ENCODE peak calls at places on chromosomes 3 and 15, in five cellular contexts. One of them, this sample, is unnamed.

GRCh38 chr15:72197045-72197459 is 535 bp downstream of the GRAMD2A start:
- DNase-seq in psoas muscle: no peak
- DNase-seq in thoracic aorta: no peak
- DNase-seq in lower leg skin: no peak
- DNase-seq in stomach: no peak
- DNase-seq in this sample: no peak

GRCh38 chr3:46466273-46466672 is 1.6 kb upstream of the LTF start:
- DNase-seq in psoas muscle: no peak
- DNase-seq in thoracic aorta: no peak
- DNase-seq in lower leg skin: no peak
- DNase-seq in stomach: peak
- DNase-seq in this sample: no peak

GRCh38 chr3:171846594-171846993 is 3.4 kb downstream of the TMEM212 start:
- DNase-seq in psoas muscle: no peak
- DNase-seq in thoracic aorta: no peak
- DNase-seq in lower leg skin: no peak
- DNase-seq in stomach: no peak
- DNase-seq in this sample: no peak

GRCh38 chr3:11022115-11022514 is 29.6 kb downstream of the SLC6A1 start:
- DNase-seq in psoas muscle: no peak
- DNase-seq in thoracic aorta: no peak
- DNase-seq in lower leg skin: no peak
- DNase-seq in stomach: no peak
- DNase-seq in this sample: no peak

GRCh38 chr3:156474560-156475389 is 80.1 kb downstream of the SSR3 start:
- DNase-seq in psoas muscle: no peak
- DNase-seq in thoracic aorta: no peak
- DNase-seq in lower leg skin: no peak
- DNase-seq in stomach: no peak
- DNase-seq in this sample: no peak

GRCh38 chr3:45010718-45011355 is 15.3 kb upstream of the CLEC3B start:
- DNase-seq in psoas muscle: no peak
- DNase-seq in thoracic aorta: no peak
- DNase-seq in lower leg skin: no peak
- DNase-seq in stomach: no peak
- DNase-seq in this sample: no peak

GRCh38 chr3:182980204-182981037 is at the start of gene DCUN1D1:
- DNase-seq in psoas muscle: peak
- DNase-seq in thoracic aorta: peak
- DNase-seq in lower leg skin: peak
- DNase-seq in stomach: peak
- DNase-seq in this sample: peak

GRCh38 chr15:31349233-31350141 is 22.9 kb downstream of the KLF13 start:
- DNase-seq in psoas muscle: peak
- DNase-seq in thoracic aorta: no peak
- DNase-seq in lower leg skin: peak
- DNase-seq in stomach: no peak
- DNase-seq in this sample: no peak

GRCh38 chr3:197406266-197406665 is 107.9 kb upstream of the DLG1 start:
- DNase-seq in psoas muscle: no peak
- DNase-seq in thoracic aorta: peak
- DNase-seq in lower leg skin: no peak
- DNase-seq in stomach: no peak
- DNase-seq in this sample: peak

GRCh38 chr3:110542552-110543164 is 529.0 kb upstream of the NECTIN3 start:
- DNase-seq in psoas muscle: no peak
- DNase-seq in thoracic aorta: no peak
- DNase-seq in lower leg skin: no peak
- DNase-seq in stomach: no peak
- DNase-seq in this sample: no peak

GRCh38 chr3:171825222-171825828 is 15.0 kb upstream of the PLD1 start:
- DNase-seq in psoas muscle: no peak
- DNase-seq in thoracic aorta: no peak
- DNase-seq in lower leg skin: no peak
- DNase-seq in stomach: no peak
- DNase-seq in this sample: no peak

GRCh38 chr3:113086506-113087461 is 96.0 kb downstream of the GTPBP8 start:
- DNase-seq in psoas muscle: no peak
- DNase-seq in thoracic aorta: no peak
- DNase-seq in lower leg skin: no peak
- DNase-seq in stomach: no peak
- DNase-seq in this sample: no peak

GRCh38 chr15:70815604-70816003 is 38.4 kb downstream of the LARP6 start:
- DNase-seq in psoas muscle: no peak
- DNase-seq in thoracic aorta: no peak
- DNase-seq in lower leg skin: no peak
- DNase-seq in stomach: no peak
- DNase-seq in this sample: no peak

GRCh38 chr3:189664311-189664710 is 33.1 kb downstream of the TP63 start:
- DNase-seq in psoas muscle: no peak
- DNase-seq in thoracic aorta: no peak
- DNase-seq in lower leg skin: peak
- DNase-seq in stomach: no peak
- DNase-seq in this sample: no peak

GRCh38 chr15:33956397-33956796 is 11.9 kb upstream of the CHRM5 start:
- DNase-seq in psoas muscle: no peak
- DNase-seq in thoracic aorta: no peak
- DNase-seq in lower leg skin: no peak
- DNase-seq in stomach: no peak
- DNase-seq in this sample: no peak

GRCh38 chr3:168330983-168331382 is 235.3 kb upstream of the GOLIM4 start:
- DNase-seq in psoas muscle: no peak
- DNase-seq in thoracic aorta: no peak
- DNase-seq in lower leg skin: no peak
- DNase-seq in stomach: no peak
- DNase-seq in this sample: no peak

GRCh38 chr3:129054605-129055104 is 5.9 kb upstream of the GP9 start:
- DNase-seq in psoas muscle: no peak
- DNase-seq in thoracic aorta: no peak
- DNase-seq in lower leg skin: no peak
- DNase-seq in stomach: no peak
- DNase-seq in this sample: no peak

DNA sequence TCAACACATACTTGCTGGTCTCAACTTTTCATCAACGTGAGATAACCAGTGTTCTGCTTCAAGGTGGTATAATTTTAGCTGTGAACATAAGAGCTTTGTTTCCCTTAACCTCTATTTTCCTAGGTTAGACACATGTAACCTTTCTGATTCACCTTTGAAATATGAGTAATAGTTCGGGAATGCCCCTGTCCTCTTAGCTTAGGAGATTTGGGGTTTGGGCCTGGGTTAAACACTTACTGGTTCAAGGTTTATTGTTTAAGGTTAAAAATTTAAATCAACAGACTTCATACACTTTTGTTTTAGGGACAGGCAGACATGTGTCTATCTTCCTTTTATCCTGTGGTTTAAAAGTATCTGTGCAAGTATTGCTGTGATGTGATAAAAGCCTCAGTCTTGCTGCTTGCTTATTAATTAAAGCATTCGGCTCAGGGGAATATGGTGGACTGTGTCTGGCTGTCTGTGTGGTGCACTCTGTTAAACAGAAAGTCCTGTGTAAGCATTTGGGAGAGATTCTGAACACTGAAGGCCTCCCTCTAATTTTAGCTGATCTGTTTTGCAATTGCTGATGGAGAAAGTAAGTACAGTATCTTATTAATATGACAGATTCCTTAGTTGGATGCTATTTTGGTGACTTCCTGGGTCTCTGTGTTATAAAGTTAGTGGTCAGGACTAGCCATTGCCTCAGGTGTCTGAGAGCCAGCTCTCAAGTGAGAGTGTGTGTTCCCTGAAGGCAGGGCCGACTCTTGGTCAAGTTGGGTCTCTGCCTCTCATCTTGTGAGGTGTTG is 81.8 kb downstream of the USP13 start:
- DNase-seq in psoas muscle: peak
- DNase-seq in thoracic aorta: no peak
- DNase-seq in lower leg skin: no peak
- DNase-seq in stomach: no peak
- DNase-seq in this sample: no peak
- TF ChIP-seq CTCF in psoas muscle: no peak
- TF ChIP-seq CTCF in thoracic aorta: no peak
- TF ChIP-seq CTCF in lower leg skin: no peak
- TF ChIP-seq CTCF in stomach: no peak
- TF ChIP-seq CTCF in this sample: no peak

DNA sequence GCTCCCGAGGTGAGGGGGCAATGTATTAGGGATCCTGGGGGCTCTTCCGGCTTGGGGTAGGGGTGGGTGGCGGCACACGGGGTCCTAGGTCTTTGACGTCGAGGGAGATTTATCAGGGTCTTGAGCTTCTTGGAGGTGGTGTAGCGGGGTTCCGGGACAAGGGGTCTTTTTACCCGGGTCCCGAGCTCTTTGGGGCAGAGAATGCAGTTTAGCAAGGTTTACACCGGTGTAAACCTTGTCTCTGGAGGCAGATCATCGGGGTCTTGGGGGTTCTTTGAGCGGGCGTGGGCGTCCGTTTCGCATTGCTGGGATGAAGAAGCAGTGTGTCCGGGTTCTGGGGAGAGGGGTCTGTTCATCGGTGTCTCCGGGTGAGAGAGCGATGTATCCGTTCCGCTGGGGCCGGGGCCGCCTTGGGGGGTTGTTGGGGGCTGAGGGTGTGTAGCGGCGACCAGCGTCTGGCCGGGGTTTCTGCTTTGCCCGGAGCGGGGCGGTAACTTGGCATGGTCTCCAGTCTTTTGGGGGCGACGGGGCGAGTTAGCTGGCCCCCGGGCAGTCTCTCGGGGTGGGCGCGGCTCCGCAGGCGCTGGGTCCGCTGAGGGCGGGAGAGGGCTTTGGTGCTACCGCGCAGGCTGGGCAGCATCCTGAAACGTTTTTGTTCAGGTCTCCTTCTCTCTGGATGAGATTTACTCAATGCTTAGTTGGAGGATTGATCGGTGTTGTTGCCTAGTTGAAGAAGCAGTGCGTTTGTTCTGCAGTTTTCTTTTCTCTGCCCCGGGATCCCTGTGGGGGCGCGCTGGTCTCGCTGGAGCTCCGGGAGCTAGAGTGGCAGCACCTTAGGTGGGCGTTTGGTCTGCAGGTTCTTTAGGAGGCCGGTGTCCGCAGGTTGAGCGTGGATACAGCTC is 792 bp downstream of the GLCE start:
- DNase-seq in psoas muscle: peak
- DNase-seq in thoracic aorta: no peak
- DNase-seq in lower leg skin: no peak
- DNase-seq in stomach: peak
- DNase-seq in this sample: peak
- TF ChIP-seq CTCF in psoas muscle: peak
- TF ChIP-seq CTCF in thoracic aorta: peak
- TF ChIP-seq CTCF in lower leg skin: no peak
- TF ChIP-seq CTCF in stomach: no peak
- TF ChIP-seq CTCF in this sample: no peak

DNA sequence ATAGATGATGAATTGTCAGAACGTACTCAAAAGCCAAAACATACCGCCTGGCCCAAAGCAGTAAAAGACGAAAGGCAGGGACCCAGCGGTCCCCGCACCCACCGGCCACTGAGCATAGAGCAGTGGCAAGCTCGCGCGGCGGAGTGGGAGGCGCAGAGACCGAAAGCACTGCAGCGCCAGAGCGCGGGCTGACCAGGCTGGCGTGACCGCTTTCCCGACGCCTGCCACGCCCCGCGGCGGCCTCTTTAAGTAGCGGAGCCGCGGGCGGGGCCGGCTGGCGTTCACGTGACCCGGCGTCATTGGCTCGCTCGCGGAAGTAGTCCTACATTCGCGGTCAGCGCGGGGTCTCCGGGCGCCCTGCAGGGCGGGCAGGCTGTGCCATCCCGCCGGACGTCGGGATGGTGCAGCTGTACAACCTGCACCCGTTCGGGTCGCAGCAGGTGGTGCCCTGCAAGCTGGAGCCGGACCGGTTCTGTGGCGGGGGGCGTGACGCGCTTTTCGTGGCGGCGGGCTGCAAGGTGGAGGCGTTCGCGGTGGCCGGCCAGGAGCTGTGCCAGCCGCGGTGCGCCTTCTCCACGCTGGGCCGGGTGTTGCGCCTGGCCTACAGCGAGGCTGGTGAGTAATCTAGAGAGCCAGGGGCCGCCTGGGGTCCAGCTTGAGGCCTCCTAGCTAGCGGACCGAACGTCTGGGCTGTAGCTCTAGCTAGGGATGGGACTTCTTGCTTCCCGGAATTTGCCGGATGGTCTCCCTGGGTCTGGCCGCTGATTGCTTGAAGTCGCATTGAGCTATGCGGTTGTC is at the start of gene HPS3:
- DNase-seq in psoas muscle: peak
- DNase-seq in thoracic aorta: peak
- DNase-seq in lower leg skin: peak
- DNase-seq in stomach: peak
- DNase-seq in this sample: peak
- TF ChIP-seq CTCF in psoas muscle: no peak
- TF ChIP-seq CTCF in thoracic aorta: peak
- TF ChIP-seq CTCF in lower leg skin: no peak
- TF ChIP-seq CTCF in stomach: no peak
- TF ChIP-seq CTCF in this sample: no peak

GRCh38 chr15:78872155-78872971 is at the start of gene MORF4L1:
- DNase-seq in psoas muscle: peak
- DNase-seq in thoracic aorta: peak
- DNase-seq in lower leg skin: peak
- DNase-seq in stomach: peak
- DNase-seq in this sample: peak

GRCh38 chr15:78875107-78875914 is 2.6 kb downstream of the MORF4L1 start:
- DNase-seq in psoas muscle: no peak
- DNase-seq in thoracic aorta: no peak
- DNase-seq in lower leg skin: no peak
- DNase-seq in stomach: no peak
- DNase-seq in this sample: no peak

GRCh38 chr15:78873796-78874761 is 1.4 kb downstream of the MORF4L1 start:
- DNase-seq in psoas muscle: no peak
- DNase-seq in thoracic aorta: no peak
- DNase-seq in lower leg skin: no peak
- DNase-seq in stomach: no peak
- DNase-seq in this sample: no peak

GRCh38 chr15:78868366-78868765 is 4.3 kb upstream of the MORF4L1 start:
- DNase-seq in psoas muscle: no peak
- DNase-seq in thoracic aorta: no peak
- DNase-seq in lower leg skin: no peak
- DNase-seq in stomach: no peak
- DNase-seq in this sample: no peak

DNA sequence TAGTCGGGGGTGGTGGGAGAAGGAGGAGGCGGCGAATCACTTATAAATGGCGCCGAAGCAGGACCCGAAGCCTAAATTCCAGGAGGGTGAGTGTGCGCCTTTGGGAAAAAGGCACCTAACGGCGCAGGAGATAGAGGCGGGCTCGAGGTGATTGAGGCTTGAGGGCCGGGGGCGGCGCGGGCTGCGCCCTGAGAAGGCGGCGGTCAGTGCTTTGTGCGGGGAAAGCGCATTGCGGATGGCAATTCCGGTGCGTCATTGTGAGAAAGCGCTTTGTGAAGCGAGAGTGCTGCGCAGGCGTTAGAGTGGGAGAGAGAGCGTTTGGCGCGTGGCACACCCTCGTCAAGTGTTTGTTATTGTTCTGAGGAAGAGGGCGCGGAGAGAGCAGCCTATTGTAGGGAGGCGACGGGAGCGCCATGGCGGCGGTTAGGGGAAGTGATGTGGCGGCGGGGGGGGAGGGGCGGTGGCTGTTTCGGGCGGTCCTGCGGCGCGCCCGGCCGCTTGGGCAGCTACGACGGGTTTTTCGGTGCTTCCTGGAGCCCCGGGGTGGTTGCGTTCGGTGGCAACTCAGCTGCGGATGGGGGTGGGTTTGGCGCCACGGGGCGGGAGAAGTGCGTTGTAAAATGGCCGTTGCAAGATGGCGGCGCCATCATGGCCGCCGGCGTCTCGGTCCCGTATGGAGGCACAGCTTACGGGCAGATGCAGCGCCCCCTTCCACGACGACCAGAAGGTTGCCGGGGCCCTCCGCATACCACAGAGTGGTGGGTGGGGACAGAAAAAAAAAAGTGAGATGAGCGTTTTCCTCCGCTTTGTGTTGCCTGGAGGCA is 494 bp downstream of the MORF4L1 start:
- DNase-seq in psoas muscle: peak
- DNase-seq in thoracic aorta: peak
- DNase-seq in lower leg skin: peak
- DNase-seq in stomach: peak
- DNase-seq in this sample: peak
- TF ChIP-seq CTCF in psoas muscle: peak
- TF ChIP-seq CTCF in thoracic aorta: peak
- TF ChIP-seq CTCF in lower leg skin: no peak
- TF ChIP-seq CTCF in stomach: peak
- TF ChIP-seq CTCF in this sample: no peak

This sample was measured in mesothelial cell of epicardium.